ENCODE peak calls at places on chromosomes 16 and 17, in five cellular contexts. V is memory B cell; D is epithelial cell of esophagus; J is HTR-8/SVneo; R is CD4-positive, CD25-positive, alpha-beta regulatory T cell. M is an unnamed sample.

GRCh38 chr17:38510424-38511125 is 82.3 kb downstream of the ARHGAP23 start:
- DNase-seq in R (no peak), D (peak), J (no peak), V (no peak), M (no peak)

GRCh38 chr17:65885484-65885883 is 306.4 kb downstream of the CEP112 start:
- DNase-seq in R (no peak), J (no peak), D (peak), V (no peak), M (no peak)

GRCh38 chr17:53134546-53134945 is 688.2 kb upstream of the KIF2B start:
- DNase-seq in D (no peak), R (no peak), V (no peak), J (no peak), M (no peak)

GRCh38 chr16:56136256-56136655 is 55.0 kb upstream of the GNAO1 start:
- DNase-seq in R (no peak), V (no peak), D (no peak), J (no peak), M (no peak)

GRCh38 chr16:19808061-19808621 is 76.5 kb downstream of the GPRC5B start:
- DNase-seq in V (no peak), J (no peak), R (no peak), D (no peak), M (no peak)

GRCh38 chr17:4488989-4489595 is 9.6 kb upstream of the SPNS2 start:
- DNase-seq in D (peak), J (no peak), R (no peak), V (no peak), M (no peak)

GRCh38 chr16:85810742-85811115 is 11.2 kb downstream of the COX4I1 start:
- DNase-seq in J (no peak), D (no peak), R (no peak), V (no peak), M (no peak)

GRCh38 chr17:77690271-77691161 is 268.0 kb upstream of the TNRC6C start:
- DNase-seq in D (no peak), R (no peak), V (no peak), J (no peak), M (peak)

GRCh38 chr17:57406131-57406980 is 150.0 kb downstream of the MSI2 start:
- DNase-seq in V (no peak), D (no peak), J (no peak), R (no peak), M (peak)

GRCh38 chr16:81650982-81651562 is 128.0 kb upstream of the PLCG2 start:
- DNase-seq in D (no peak), R (no peak), J (no peak), V (no peak), M (no peak)

GRCh38 chr16:86396918-86397317 is 113.4 kb upstream of the FOXF1 start:
- DNase-seq in D (no peak), J (peak), R (no peak), V (no peak), M (no peak)

GRCh38 chr17:57689254-57689653 is 55.8 kb downstream of the CCDC182 start:
- DNase-seq in R (no peak), J (no peak), D (no peak), V (no peak), M (no peak)

GRCh38 chr17:68424861-68425260 is 32.4 kb downstream of the WIPI1 start:
- DNase-seq in R (no peak), D (peak), J (no peak), V (no peak), M (no peak)

GRCh38 chr17:66737524-66737923 is 97.4 kb upstream of the CACNG5 start:
- DNase-seq in R (no peak), D (no peak), V (no peak), J (no peak), M (peak)

GRCh38 chr16:12538667-12539081 is 265.0 kb downstream of the CPPED1 start:
- DNase-seq in J (peak), D (peak), V (no peak), R (no peak), M (no peak)

GRCh38 chr17:76273923-76274558 is 8.9 kb downstream of the UBALD2 start:
- DNase-seq in R (no peak), J (no peak), D (no peak), V (peak), M (no peak)

GRCh38 chr17:67399676-67400075 is 22.6 kb downstream of the PITPNC1 start:
- DNase-seq in V (no peak), D (no peak), J (no peak), R (no peak), M (no peak)

GRCh38 chr17:27384261-27384701 is 72.0 kb upstream of the KSR1 start:
- DNase-seq in V (no peak), J (peak), R (no peak), D (peak), M (peak)

GRCh38 chr17:59853168-59853918 is 39.4 kb downstream of the TUBD1 start:
- DNase-seq in J (peak), R (peak), V (no peak), D (peak), M (no peak)

GRCh38 chr17:29572691-29573557 is 4.4 kb downstream of the TP53I13 start:
- DNase-seq in J (no peak), D (no peak), V (peak), R (no peak), M (no peak)

GRCh38 chr16:48317614-48318013 is 67.6 kb downstream of the SIAH1 start:
- DNase-seq in D (peak), R (no peak), V (no peak), J (peak), M (peak)

GRCh38 chr16:79843631-79844043 is 243.1 kb upstream of the MAF start:
- DNase-seq in D (peak), R (no peak), J (no peak), V (no peak), M (no peak)

GRCh38 chr17:83200231-83200699 is 120.9 kb downstream of the METRNL start:
- DNase-seq in J (no peak), D (no peak), R (no peak), V (no peak), M (no peak)

GRCh38 chr17:7909080-7909479 is 7.0 kb downstream of the RNF227 start:
- DNase-seq in J (no peak), D (no peak), V (no peak), R (no peak), M (no peak)

GRCh38 chr16:24729967-24730815 is 740 bp downstream of the TNRC6A start:
- DNase-seq in J (no peak), D (peak), V (no peak), R (peak), M (peak)

M was measured in foreskin melanocyte.